ENCODE peak calls at places on chromosomes 7 and 10, in seven cellular contexts. S, Q, E, M, B, H and U are unnamed samples.

GRCh38 chr10:15869935-15870334 is 9.6 kb upstream of the MINDY3 start:
- DNase-seq in M (no peak), Q (no peak), H (no peak), B (no peak), E (no peak), S (no peak), U (no peak)

GRCh38 chr10:21417172-21417712 is 108.2 kb downstream of the SKIDA1 start:
- DNase-seq in S (no peak), H (no peak), M (no peak), Q (no peak), B (no peak), E (no peak), U (no peak)

GRCh38 chr7:6162331-6162620 is 110.1 kb downstream of the CYTH3 start:
- DNase-seq in B (no peak), E (peak), Q (no peak), M (no peak), S (no peak), H (peak), U (no peak)

GRCh38 chr7:45646996-45647411 is 72.8 kb downstream of the ADCY1 start:
- DNase-seq in M (no peak), B (peak), S (no peak), E (peak), H (no peak), Q (no peak), U (no peak)

GRCh38 chr10:16765532-16766365 is 51.5 kb downstream of the RSU1 start:
- DNase-seq in E (no peak), H (no peak), S (no peak), M (no peak), Q (no peak), B (no peak), U (peak)

GRCh38 chr7:108308276-108308675 is 148.0 kb downstream of the NRCAM start:
- DNase-seq in S (no peak), E (no peak), M (no peak), Q (no peak), H (no peak), B (no peak), U (no peak)

GRCh38 chr7:27141138-27141537 is 2.3 kb downstream of the HOXA5 start:
- DNase-seq in S (no peak), E (no peak), H (no peak), Q (peak), M (no peak), B (no peak), U (no peak)

GRCh38 chr7:40983106-40983505 is 719.8 kb downstream of the INHBA start:
- DNase-seq in B (no peak), S (no peak), Q (no peak), E (no peak), M (no peak), H (no peak), U (no peak)

GRCh38 chr7:51467384-51468017 is 150.9 kb upstream of the COBL start:
- DNase-seq in E (no peak), M (no peak), B (no peak), H (no peak), S (no peak), Q (no peak), U (no peak)

GRCh38 chr7:12684186-12684585 is 3.2 kb upstream of the ARL4A start:
- DNase-seq in Q (no peak), M (no peak), E (no peak), S (no peak), B (no peak), H (no peak), U (no peak)

GRCh38 chr7:12684733-12685132 is 2.7 kb upstream of the ARL4A start:
- DNase-seq in M (no peak), H (no peak), S (no peak), E (no peak), B (no peak), Q (no peak), U (no peak)

GRCh38 chr7:12686234-12686893 is 1.1 kb upstream of the ARL4A start:
- DNase-seq in S (peak), M (peak), H (peak), B (peak), Q (peak), E (peak), U (peak)

GRCh38 chr7:12686894-12687212 is 580 bp upstream of the ARL4A start:
- DNase-seq in Q (no peak), B (no peak), E (no peak), M (no peak), S (no peak), H (no peak), U (no peak)

DNA sequence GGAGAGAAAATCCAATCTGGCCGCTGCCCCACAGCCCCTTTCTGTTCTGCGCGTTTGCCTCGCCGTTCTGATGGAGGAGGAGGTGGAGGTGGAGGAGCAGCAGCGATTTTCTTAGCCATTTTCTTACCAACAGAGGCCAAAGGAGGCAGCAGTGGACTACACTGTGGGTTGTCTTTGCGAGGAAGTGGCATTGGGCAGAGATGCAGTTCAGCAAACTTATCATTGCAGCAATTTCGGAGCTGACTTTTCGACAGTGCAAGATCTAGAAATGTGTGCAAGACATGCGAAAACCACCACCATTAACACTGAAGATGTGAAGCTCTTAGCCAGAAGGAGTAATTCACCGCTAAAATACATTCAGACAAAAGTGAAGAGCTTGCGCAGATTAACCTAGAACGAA is 1.9 kb upstream of the ARL4A start:
- DNase-seq in Q (peak), S (peak), E (no peak), H (peak), M (peak), B (no peak), U (no peak)
- TF ChIP-seq CTCF in Q (peak), S (no peak), E (peak), H (no peak), M (no peak), B (no peak), U (no peak)

DNA sequence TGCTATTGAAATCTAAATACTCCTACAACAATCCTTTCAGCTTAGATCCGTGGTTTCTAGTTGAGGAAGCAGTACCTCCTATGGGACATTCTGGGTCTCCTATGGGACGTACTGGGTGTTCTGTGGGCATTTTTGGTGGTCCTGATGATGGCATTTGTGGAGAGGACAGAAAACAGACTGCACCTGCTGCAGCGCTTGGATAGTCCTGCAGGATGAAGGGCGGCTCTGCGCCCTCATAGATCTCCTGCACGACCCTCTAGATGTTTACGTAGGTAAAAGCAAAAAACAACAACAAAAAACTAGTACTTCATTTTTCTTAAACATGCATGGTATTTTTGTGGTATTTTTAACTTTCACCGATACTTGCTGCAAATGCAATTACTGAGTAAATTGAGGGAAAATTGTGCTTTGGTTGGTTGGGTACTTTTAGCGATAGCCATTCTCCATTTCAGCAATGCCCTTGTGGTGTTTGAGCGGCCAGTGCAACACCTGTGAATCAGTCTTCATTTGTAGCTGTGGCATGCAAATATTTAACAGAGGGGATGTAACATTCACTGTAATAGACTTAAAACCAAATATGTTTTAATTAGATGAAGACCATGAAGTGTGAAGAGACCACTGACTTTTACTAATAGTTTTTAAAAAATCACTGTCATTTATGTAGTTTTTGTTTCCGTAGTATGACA is 461.2 kb downstream of the SDK1 start:
- DNase-seq in Q (no peak), H (no peak), E (no peak), S (no peak), B (no peak), M (no peak), U (no peak)
- TF ChIP-seq CTCF in Q (no peak), H (no peak), E (no peak), S (no peak), B (no peak), M (no peak), U (no peak)

GRCh38 chr7:151413241-151413640 is 3.4 kb upstream of the WDR86 start:
- DNase-seq in H (no peak), M (no peak), Q (no peak), S (no peak), B (no peak), E (no peak), U (no peak)

GRCh38 chr7:151410405-151411390 is 860 bp upstream of the WDR86 start:
- DNase-seq in S (peak), B (no peak), M (no peak), Q (no peak), H (no peak), E (no peak), U (no peak)

GRCh38 chr7:151409555-151410404 is at the start of gene WDR86:
- DNase-seq in M (no peak), B (no peak), S (no peak), E (no peak), H (no peak), Q (no peak), U (no peak)

GRCh38 chr7:151412318-151412717 is 2.5 kb upstream of the WDR86 start:
- DNase-seq in S (no peak), H (no peak), M (no peak), E (no peak), B (no peak), Q (no peak), U (no peak)

DNA sequence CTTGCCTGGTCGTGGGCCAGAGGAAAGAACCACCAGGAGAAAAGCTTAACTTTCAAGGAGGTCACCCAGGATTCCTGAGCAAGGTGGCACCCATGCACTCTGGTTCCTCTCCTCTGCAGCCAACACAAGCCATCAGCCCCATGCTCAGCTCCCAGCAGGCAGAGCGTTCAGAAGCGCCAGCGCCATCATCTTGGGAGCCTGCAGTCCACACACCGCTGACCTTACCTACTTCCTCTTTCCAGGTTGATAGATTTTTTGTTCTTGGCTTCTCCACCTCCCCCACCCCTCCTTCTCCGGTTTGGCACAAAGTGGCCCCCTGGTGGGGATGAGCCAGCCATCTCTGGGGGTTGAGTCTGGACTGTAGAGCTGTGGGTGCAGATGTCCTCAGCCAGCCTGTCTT is 1.7 kb upstream of the WDR86 start:
- DNase-seq in E (no peak), M (no peak), H (no peak), S (no peak), Q (no peak), B (no peak), U (no peak)
- TF ChIP-seq CTCF in E (no peak), M (no peak), H (no peak), S (no peak), Q (no peak), B (no peak), U (no peak)

DNA sequence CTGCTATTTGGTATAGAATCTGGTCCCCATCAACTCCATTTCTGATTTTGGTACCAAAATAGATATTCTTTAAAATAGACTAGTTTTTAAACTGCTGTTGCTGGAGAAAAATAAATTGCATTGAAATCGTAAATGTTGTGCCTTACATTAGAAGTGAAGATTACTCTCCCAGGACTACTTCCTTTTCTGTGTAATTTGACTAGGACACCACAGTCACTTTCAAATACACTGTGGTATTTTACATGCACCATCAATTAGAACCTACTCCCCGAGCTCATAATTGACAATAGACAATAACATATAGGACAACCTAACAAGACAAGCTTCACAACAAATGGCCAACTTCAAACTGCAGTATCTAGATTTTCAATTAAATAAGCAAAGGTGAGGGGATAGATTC is 211.5 kb downstream of the DGKB start:
- DNase-seq in E (no peak), B (no peak), M (no peak), H (no peak), S (no peak), Q (no peak), U (no peak)
- TF ChIP-seq CTCF in E (no peak), B (no peak), M (no peak), H (no peak), S (no peak), Q (no peak), U (no peak)

GRCh38 chr7:126790763-126791162 is 462.0 kb downstream of the GRM8 start:
- DNase-seq in M (no peak), H (no peak), E (no peak), S (no peak), B (no peak), Q (no peak), U (no peak)
- TF ChIP-seq CTCF in M (no peak), H (no peak), E (no peak), S (no peak), B (peak), Q (no peak), U (no peak)

GRCh38 chr10:120823251-120823650 is 27.9 kb upstream of the WDR11 start:
- DNase-seq in Q (no peak), B (no peak), M (no peak), E (no peak), S (no peak), H (no peak), U (no peak)
- TF ChIP-seq CTCF in Q (no peak), B (no peak), M (no peak), E (no peak), S (no peak), H (no peak), U (no peak)